ENCODE peak calls at places on chromosomes 1 and 21, in nine cellular contexts. K is naive thymus-derived CD4-positive, alpha-beta T cell; Z is fibroblast of lung; R is adrenal gland; Q is tibial nerve; F is cardiac muscle cell; U is breast epithelium; N is adipocyte; O is iPS DF 6.9. J is an unnamed sample. For H3K4me1 and H3K9me3, the result is how much of the 10 kb centered on the place peaks cover.

GRCh38 chr1:67855444-67855843 is 22.2 kb upstream of the GNG12 start:
- DNase-seq in K (no peak), Z (no peak), R (no peak), Q (no peak), F (no peak), U (no peak), N (no peak), O (no peak), J (no peak)

GRCh38 chr1:27166351-27166802 is 11.5 kb upstream of the SLC9A1 start:
- DNase-seq in K (no peak), Z (no peak), R (no peak), Q (no peak), F (no peak), U (no peak), N (peak), O (no peak), J (no peak)

GRCh38 chr1:233641029-233641428 is 27.1 kb downstream of the KCNK1 start:
- DNase-seq in K (no peak), Z (no peak), R (no peak), Q (no peak), F (no peak), U (no peak), N (no peak), O (no peak), J (no peak)

GRCh38 chr1:26287033-26287711 is 7.3 kb downstream of the SH3BGRL3 start:
- DNase-seq in K (peak), Z (no peak), R (no peak), Q (peak), F (no peak), U (no peak), N (no peak), O (no peak), J (no peak)

GRCh38 chr1:211959221-211959620 is 76.1 kb downstream of the INTS7 start:
- DNase-seq in K (no peak), Z (no peak), R (no peak), Q (no peak), F (no peak), U (no peak), N (no peak), O (no peak), J (no peak)

GRCh38 chr1:204760350-204761134 is 75.0 kb upstream of the LRRN2 start:
- DNase-seq in K (no peak), Z (no peak), R (no peak), Q (no peak), F (no peak), U (no peak), N (no peak), O (no peak), J (no peak)

GRCh38 chr1:2014181-2014580 is 5.0 kb upstream of the GABRD start:
- DNase-seq in K (no peak), Z (no peak), R (no peak), Q (no peak), F (no peak), U (no peak), N (no peak), O (no peak), J (no peak)

GRCh38 chr1:234102591-234102990 is 198.1 kb downstream of the SLC35F3 start:
- DNase-seq in K (no peak), Z (no peak), R (no peak), Q (no peak), F (no peak), U (no peak), N (no peak), O (no peak), J (peak)

GRCh38 chr1:68359045-68359444 is 90.7 kb downstream of the RPE65 start:
- DNase-seq in K (no peak), Z (peak), R (no peak), Q (no peak), F (no peak), U (no peak), N (peak), O (no peak), J (no peak)

GRCh38 chr1:151782741-151783140 is 7.6 kb downstream of the TDRKH start:
- DNase-seq in K (no peak), Z (no peak), R (no peak), Q (no peak), F (no peak), U (no peak), N (no peak), O (no peak), J (no peak)

DNA sequence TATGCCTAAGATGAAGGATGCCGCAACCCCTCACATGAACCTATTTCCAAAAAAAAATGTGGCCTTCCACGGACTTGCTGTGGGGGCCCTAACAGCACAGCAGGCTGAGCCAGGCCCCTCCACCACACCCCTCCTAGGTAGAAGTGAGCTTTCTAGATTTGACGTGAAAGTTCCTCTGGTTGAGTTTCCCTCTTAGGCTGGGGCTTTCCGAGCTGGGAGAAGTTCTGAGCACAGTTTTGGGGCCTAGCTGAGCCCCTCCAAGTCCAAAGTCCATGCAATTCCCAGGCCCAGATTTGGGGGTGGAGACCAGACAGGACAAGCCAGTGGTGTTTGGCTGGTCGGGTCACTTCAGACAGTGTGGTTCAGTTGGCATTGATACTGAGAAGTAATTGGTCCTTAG is 13.8 kb upstream of the PHLDA3 start:
- DNase-seq in K (no peak), Z (no peak), R (no peak), Q (no peak), F (no peak), U (peak), N (no peak), O (no peak), J (no peak)
- H3K4me1 ChIP-seq in K (under half), Z (under half), R (under half), Q (under half), F (under half), U (under half), N (under half), O (under half), J (under half)

DNA sequence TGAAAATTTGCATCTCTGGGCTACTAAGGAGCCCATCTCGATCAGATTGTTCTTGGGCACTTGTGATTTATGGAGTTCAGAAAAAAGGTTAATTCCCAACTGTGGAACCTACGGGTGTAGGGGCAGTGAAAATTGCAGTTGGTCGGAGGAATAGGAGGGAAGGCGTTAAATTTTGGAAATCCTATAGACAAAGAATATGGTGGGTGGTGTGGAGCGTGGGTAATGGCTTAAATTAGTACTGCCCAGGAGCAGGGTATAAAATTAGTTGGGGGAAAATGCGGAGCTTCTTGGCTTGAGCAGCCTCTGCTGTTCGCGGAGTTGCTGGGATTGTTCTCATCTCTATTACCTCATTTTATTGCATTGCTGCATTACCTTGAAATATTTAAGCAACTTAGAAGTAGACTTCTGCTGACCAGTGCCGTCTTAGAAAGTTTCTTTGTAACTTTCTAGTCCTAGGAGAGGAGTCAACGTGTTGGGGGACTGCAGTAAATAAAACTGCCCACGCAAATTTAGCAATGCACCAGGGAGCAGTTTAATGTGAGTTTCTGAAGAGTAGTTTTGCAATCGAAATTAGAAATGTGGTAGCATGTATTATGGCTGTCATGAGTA is 514 bp downstream of the S1PR1 start:
- DNase-seq in K (no peak), Z (peak), R (peak), Q (no peak), F (peak), U (peak), N (peak), O (no peak), J (no peak)
- H3K4me3 ChIP-seq in K (peak), Z (peak), R (peak), Q (peak), F (peak), U (peak), N (peak), O (peak), J (peak)

GRCh38 chr1:96157101-96157500 is 564.5 kb upstream of the PTBP2 start:
- DNase-seq in K (no peak), Z (no peak), R (no peak), Q (no peak), F (no peak), U (no peak), N (no peak), O (no peak), J (no peak)
- H3K9me3 ChIP-seq in K (under half), Z (under half), R (under half), Q (under half), F (under half), U (half or more), N (under half), O (under half), J (under half)

GRCh38 chr1:230860617-230861384 is 7.5 kb downstream of the C1orf198 start:
- DNase-seq in K (no peak), Z (no peak), R (no peak), Q (no peak), F (no peak), U (no peak), N (no peak), O (no peak), J (no peak)
- H3K4me1 ChIP-seq in K (under half), Z (under half), R (under half), Q (half or more), F (under half), U (under half), N (half or more), O (under half), J (half or more)

DNA sequence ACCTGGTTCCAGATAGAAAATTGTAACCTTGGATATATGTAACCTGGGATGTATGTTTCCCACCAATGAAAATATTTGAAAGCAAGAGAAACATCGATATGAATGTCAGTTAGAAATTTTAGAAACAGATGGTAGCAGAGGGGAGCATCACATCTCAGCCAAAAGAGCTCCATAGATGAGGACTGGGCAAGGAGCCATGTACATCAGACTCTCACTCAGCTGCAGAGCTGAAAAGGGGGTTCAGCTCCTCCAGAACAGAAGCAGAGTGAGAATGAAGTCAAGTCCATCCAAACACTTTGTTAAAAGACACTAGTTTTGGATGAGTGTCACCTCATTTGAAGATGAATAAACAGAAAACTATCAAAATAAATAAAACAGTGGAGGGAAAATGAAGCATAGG is 202.4 kb downstream of the HMCN1 start:
- DNase-seq in K (no peak), Z (no peak), R (no peak), Q (no peak), F (no peak), U (no peak), N (no peak), O (no peak), J (no peak)
- H3K4me3 ChIP-seq in K (no peak), Z (no peak), R (no peak), Q (no peak), F (no peak), U (no peak), N (no peak), O (no peak), J (no peak)

GRCh38 chr1:200795151-200795550 is 56.5 kb downstream of the CAMSAP2 start:
- DNase-seq in K (no peak), Z (peak), R (no peak), Q (no peak), F (peak), U (no peak), N (peak), O (no peak), J (no peak)
- H3K9me3 ChIP-seq in K (under half), Z (under half), R (under half), Q (under half), F (under half), U (under half), N (under half), O (under half), J (under half)

DNA sequence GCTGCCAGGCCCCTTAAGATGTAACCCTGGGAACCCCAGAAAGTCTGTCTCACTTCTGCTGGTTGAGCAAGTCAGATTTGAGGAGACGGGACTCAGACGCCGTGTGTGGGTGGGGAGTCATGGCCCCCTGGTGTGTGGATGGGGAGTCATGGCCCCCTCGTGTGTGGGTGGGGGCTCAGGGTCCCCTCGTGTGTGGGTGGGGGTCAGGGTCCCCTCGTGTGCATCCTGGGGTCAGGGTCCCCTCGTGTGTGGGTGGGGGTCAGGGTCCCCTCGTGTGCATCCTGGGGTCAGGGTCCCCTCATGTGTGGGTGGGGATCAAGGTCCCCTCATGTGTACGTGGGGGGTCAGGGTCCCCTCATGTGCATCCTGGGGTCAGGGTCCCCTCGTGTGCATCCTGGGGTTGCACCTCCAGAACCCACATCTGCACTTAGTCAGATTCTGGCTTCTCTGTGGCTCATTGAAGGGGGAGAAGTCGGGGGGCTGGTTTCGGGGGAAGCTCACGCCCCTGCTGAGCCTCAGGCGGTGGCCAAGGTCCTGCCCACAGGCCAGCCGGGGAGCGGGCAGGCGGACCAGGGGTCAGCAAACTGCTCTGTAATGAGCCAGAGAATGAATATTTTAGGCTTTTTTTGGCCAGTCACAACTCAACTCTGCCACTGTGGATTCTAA is 33.4 kb upstream of the POFUT2 start:
- DNase-seq in K (no peak), Z (no peak), R (peak), Q (no peak), F (no peak), U (no peak), N (no peak), O (no peak), J (no peak)
- H3K4me1 ChIP-seq in K (under half), Z (under half), R (under half), Q (half or more), F (under half), U (under half), N (under half), O (under half), J (under half)

GRCh38 chr1:223135176-223135575 is 7.9 kb downstream of the TLR5 start:
- DNase-seq in K (no peak), Z (peak), R (peak), Q (no peak), F (peak), U (peak), N (peak), O (no peak), J (no peak)

GRCh38 chr1:223133301-223133823 is 9.7 kb downstream of the TLR5 start:
- DNase-seq in K (no peak), Z (no peak), R (no peak), Q (no peak), F (no peak), U (no peak), N (no peak), O (no peak), J (no peak)

GRCh38 chr1:223125249-223125648 is 17.8 kb downstream of the TLR5 start:
- DNase-seq in K (no peak), Z (no peak), R (no peak), Q (no peak), F (no peak), U (no peak), N (no peak), O (no peak), J (no peak)

GRCh38 chr1:223133824-223134435 is 9.1 kb downstream of the TLR5 start:
- DNase-seq in K (peak), Z (peak), R (peak), Q (peak), F (peak), U (peak), N (peak), O (peak), J (peak)

DNA sequence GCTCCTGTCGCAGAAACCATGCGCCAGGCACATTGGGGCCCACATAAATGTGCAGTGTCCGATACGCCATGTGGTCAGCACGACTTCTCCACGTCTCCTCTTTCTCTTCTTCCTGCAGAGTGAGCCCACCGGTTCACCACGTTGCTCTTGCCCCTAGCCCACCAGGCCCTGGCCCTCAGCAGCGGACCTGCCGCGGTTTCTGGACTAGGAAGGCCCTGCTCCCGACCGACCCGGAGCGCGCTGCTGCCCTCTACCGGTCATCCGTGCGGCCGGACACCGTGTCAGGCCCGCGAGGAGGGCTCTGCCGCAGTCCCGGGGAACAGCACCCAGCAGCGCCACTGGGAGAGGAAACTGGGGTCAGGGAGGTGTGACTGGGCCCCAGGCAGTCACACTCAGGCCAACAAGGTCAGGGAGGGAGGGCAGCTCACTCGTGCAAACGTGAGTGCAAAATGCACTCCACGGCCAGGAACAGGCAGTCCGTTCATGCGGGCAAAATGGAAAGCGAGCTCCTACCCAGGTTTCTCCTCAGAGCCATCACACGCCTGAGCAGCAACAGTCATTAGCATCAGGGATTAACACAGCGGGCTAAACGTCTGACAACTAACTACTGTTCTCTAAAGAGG is 13.7 kb downstream of the TLR5 start:
- DNase-seq in K (peak), Z (peak), R (peak), Q (peak), F (peak), U (no peak), N (peak), O (peak), J (peak)
- H3K4me3 ChIP-seq in K (no peak), Z (no peak), R (no peak), Q (peak), F (no peak), U (peak), N (peak), O (peak), J (no peak)